ENCODE peak calls at places on chromosomes 4 and X, in six cellular contexts. Q is uterus, C is BJ, X is EL, D is NCI-H345, M is sciatic nerve. N is an unnamed sample.

GRCh38 chr4:146333187-146333894 is 119.0 kb downstream of the REELD1 start:
- DNase-seq in Q (no peak), C (peak), X (peak), D (no peak), M (no peak), N (no peak)

GRCh38 chr4:141132689-141133145 is 552 bp downstream of the RNF150 start:
- DNase-seq in Q (peak), C (no peak), X (peak), D (peak), M (peak), N (no peak)

GRCh38 chr4:54913751-54914526 is 211.5 kb downstream of the KDR start:
- DNase-seq in Q (no peak), C (no peak), X (peak), D (no peak), M (no peak), N (no peak)

GRCh38 chr4:3302786-3303444 is 10.1 kb downstream of the RGS12 start:
- DNase-seq in Q (no peak), C (no peak), X (no peak), D (no peak), M (peak), N (no peak)

GRCh38 chrX:134692990-134693389 is 34.7 kb upstream of the PLAC1 start:
- DNase-seq in Q (no peak), C (no peak), X (peak), D (no peak), M (no peak), N (no peak)

GRCh38 chrX:29071525-29071924 is 484.3 kb downstream of the IL1RAPL1 start:
- DNase-seq in Q (no peak), C (peak), X (peak), D (no peak), M (no peak), N (no peak)

GRCh38 chr4:150874386-150875226 is 140.5 kb downstream of the LRBA start:
- DNase-seq in Q (no peak), C (no peak), X (no peak), D (no peak), M (no peak), N (no peak)

GRCh38 chrX:103630171-103630511 is 1.4 kb downstream of the TCEAL1 start:
- DNase-seq in Q (no peak), C (no peak), X (no peak), D (no peak), M (no peak), N (no peak)

GRCh38 chrX:85963736-85964135 is 83.6 kb downstream of the CHM start:
- DNase-seq in Q (no peak), C (peak), X (peak), D (no peak), M (no peak), N (no peak)

GRCh38 chrX:151790421-151791160 is 56.0 kb downstream of the CNGA2 start:
- DNase-seq in Q (no peak), C (no peak), X (no peak), D (no peak), M (no peak), N (no peak)

GRCh38 chr4:148574502-148574901 is 132.3 kb upstream of the NR3C2 start:
- DNase-seq in Q (no peak), C (no peak), X (peak), D (no peak), M (no peak), N (no peak)

GRCh38 chrX:11437642-11438379 is 144.6 kb downstream of the AMELX start:
- DNase-seq in Q (no peak), C (no peak), X (peak), D (no peak), M (peak), N (no peak)

GRCh38 chrX:85004255-85004654 is 578 bp downstream of the APOOL start:
- DNase-seq in Q (no peak), C (no peak), X (peak), D (no peak), M (no peak), N (no peak)

GRCh38 chrX:151631822-151632221 is 63.4 kb upstream of the PRRG3 start:
- DNase-seq in Q (no peak), C (no peak), X (no peak), D (no peak), M (no peak), N (no peak)

GRCh38 chr4:2830632-2831610 is 12.7 kb upstream of the ADD1 start:
- DNase-seq in Q (no peak), C (no peak), X (no peak), D (no peak), M (peak), N (no peak)

GRCh38 chrX:119790977-119791436 is 423 bp downstream of the RPL39 start:
- DNase-seq in Q (no peak), C (no peak), X (no peak), D (peak), M (peak), N (no peak)

GRCh38 chr4:119016636-119017035 is 119.0 kb upstream of the MYOZ2 start:
- DNase-seq in Q (no peak), C (peak), X (peak), D (no peak), M (no peak), N (no peak)

GRCh38 chr4:156261230-156261629 is 307.6 kb upstream of the CTSO start:
- DNase-seq in Q (no peak), C (no peak), X (no peak), D (no peak), M (no peak), N (no peak)

GRCh38 chr4:80154547-80154933 is 42.8 kb upstream of the PRDM8 start:
- DNase-seq in Q (no peak), C (no peak), X (no peak), D (no peak), M (no peak), N (no peak)

GRCh38 chr4:74018771-74019170 is 19.7 kb downstream of the CXCL3 start:
- DNase-seq in Q (no peak), C (no peak), X (no peak), D (no peak), M (no peak), N (no peak)

GRCh38 chr4:122152699-122153328 is 683 bp downstream of the BLTP1 start:
- DNase-seq in Q (peak), C (no peak), X (peak), D (peak), M (peak), N (no peak)

GRCh38 chrX:21374163-21374993 is at the start of gene CNKSR2:
- DNase-seq in Q (no peak), C (no peak), X (peak), D (peak), M (peak), N (peak)

GRCh38 chr4:149441338-149441737 is 374.3 kb downstream of the IQCM start:
- DNase-seq in Q (no peak), C (peak), X (peak), D (no peak), M (no peak), N (no peak)

GRCh38 chrX:40267334-40268118 is 169.8 kb upstream of the BCOR start:
- DNase-seq in Q (no peak), C (no peak), X (no peak), D (no peak), M (no peak), N (no peak)

GRCh38 chrX:118459494-118459893 is 36.1 kb upstream of the DOCK11 start:
- DNase-seq in Q (no peak), C (no peak), X (peak), D (peak), M (no peak), N (no peak)

GRCh38 chr4:167868163-167868562 is 224.2 kb upstream of the ANXA10 start:
- DNase-seq in Q (no peak), C (no peak), X (peak), D (no peak), M (no peak), N (no peak)

GRCh38 chrX:16100673-16101072 is 22.7 kb upstream of the GRPR start:
- DNase-seq in Q (no peak), C (no peak), X (no peak), D (no peak), M (no peak), N (no peak)

GRCh38 chrX:49627030-49627777 is 28.4 kb downstream of the GAGE1 start:
- DNase-seq in Q (no peak), C (no peak), X (no peak), D (no peak), M (no peak), N (no peak)

GRCh38 chr4:3471886-3472285 is 8.8 kb downstream of the DOK7 start:
- DNase-seq in Q (no peak), C (no peak), X (no peak), D (no peak), M (no peak), N (no peak)

GRCh38 chr4:180542445-180543100 is 1700.6 kb upstream of the TENM3 start:
- DNase-seq in Q (no peak), C (no peak), X (peak), D (no peak), M (no peak), N (peak)

GRCh38 chrX:17621566-17622270 is 115.6 kb upstream of the SCML1 start:
- DNase-seq in Q (no peak), C (no peak), X (peak), D (no peak), M (no peak), N (no peak)

GRCh38 chr4:184248216-184248615 is 30.5 kb upstream of the ENPP6 start:
- DNase-seq in Q (no peak), C (no peak), X (no peak), D (no peak), M (no peak), N (no peak)

GRCh38 chr4:45693746-45694145 is 430.1 kb downstream of the GABRG1 start:
- DNase-seq in Q (no peak), C (no peak), X (no peak), D (no peak), M (no peak), N (no peak)

GRCh38 chr4:15778742-15779231 is 659 bp downstream of the CD38 start:
- DNase-seq in Q (no peak), C (no peak), X (peak), D (peak), M (no peak), N (no peak)

GRCh38 chr4:38154251-38154650 is 194.1 kb downstream of the PTTG2 start:
- DNase-seq in Q (no peak), C (no peak), X (no peak), D (no peak), M (no peak), N (no peak)

N was measured in NCI-H2029 treated with DMSO at 0.1 percent for 48 hours.